ENCODE peak calls at places on chromosomes 16 and 17, in nine cellular contexts. One of them, this sample, is unnamed.

GRCh38 chr17:38453951-38454421 is 25.7 kb downstream of the ARHGAP23 start:
- DNase-seq in GM23338: no peak
- DNase-seq in adrenal gland: peak; percentile 59
- DNase-seq in prostate gland: peak; percentile 33
- DNase-seq in cardiac muscle cell: no peak
- DNase-seq in aorta: peak; percentile 84
- DNase-seq in astrocyte: peak; percentile 37
- DNase-seq in AG09309: no peak
- DNase-seq in cardiac fibroblast: peak; percentile 51
- DNase-seq in this sample: no peak

GRCh38 chr17:73214851-73215250 is 22.0 kb downstream of the COG1 start:
- DNase-seq in GM23338: no peak
- DNase-seq in adrenal gland: no peak
- DNase-seq in prostate gland: no peak
- DNase-seq in cardiac muscle cell: no peak
- DNase-seq in aorta: no peak
- DNase-seq in astrocyte: no peak
- DNase-seq in AG09309: no peak
- DNase-seq in cardiac fibroblast: no peak
- DNase-seq in this sample: no peak

GRCh38 chr16:17173134-17173729 is 297.5 kb downstream of the XYLT1 start:
- DNase-seq in GM23338: no peak
- DNase-seq in adrenal gland: peak; percentile 64
- DNase-seq in prostate gland: no peak
- DNase-seq in cardiac muscle cell: no peak
- DNase-seq in aorta: no peak
- DNase-seq in astrocyte: peak; percentile 79
- DNase-seq in AG09309: peak; percentile 53
- DNase-seq in cardiac fibroblast: peak; percentile 60
- DNase-seq in this sample: peak; percentile 60

GRCh38 chr16:57955572-57955971 is 15.4 kb downstream of the CNGB1 start:
- DNase-seq in GM23338: no peak
- DNase-seq in adrenal gland: peak; percentile 81
- DNase-seq in prostate gland: peak; percentile 45
- DNase-seq in cardiac muscle cell: no peak
- DNase-seq in aorta: no peak
- DNase-seq in astrocyte: no peak
- DNase-seq in AG09309: no peak
- DNase-seq in cardiac fibroblast: no peak
- DNase-seq in this sample: peak; percentile 61

GRCh38 chr17:12730931-12731521 is 58.3 kb upstream of the ARHGAP44 start:
- DNase-seq in GM23338: peak; percentile 68
- DNase-seq in adrenal gland: peak; percentile 39
- DNase-seq in prostate gland: peak; percentile 15
- DNase-seq in cardiac muscle cell: peak; percentile 95
- DNase-seq in aorta: peak; percentile 95
- DNase-seq in astrocyte: peak; percentile 50
- DNase-seq in AG09309: no peak
- DNase-seq in cardiac fibroblast: peak; percentile 71
- DNase-seq in this sample: peak; percentile 79

GRCh38 chr17:18364166-18364565 is 816 bp upstream of the SHMT1 start:
- DNase-seq in GM23338: no peak
- DNase-seq in adrenal gland: no peak
- DNase-seq in prostate gland: no peak
- DNase-seq in cardiac muscle cell: no peak
- DNase-seq in aorta: no peak
- DNase-seq in astrocyte: no peak
- DNase-seq in AG09309: no peak
- DNase-seq in cardiac fibroblast: no peak
- DNase-seq in this sample: no peak

GRCh38 chr16:88479795-88480760 is 27.0 kb downstream of the ZFPM1 start:
- DNase-seq in GM23338: no peak
- DNase-seq in adrenal gland: no peak
- DNase-seq in prostate gland: no peak
- DNase-seq in cardiac muscle cell: no peak
- DNase-seq in aorta: no peak
- DNase-seq in astrocyte: no peak
- DNase-seq in AG09309: no peak
- DNase-seq in cardiac fibroblast: no peak
- DNase-seq in this sample: no peak

GRCh38 chr17:1762906-1763829 is 1.3 kb downstream of the SERPINF1 start:
- DNase-seq in GM23338: peak; percentile 34
- DNase-seq in adrenal gland: no peak
- DNase-seq in prostate gland: peak; percentile 57
- DNase-seq in cardiac muscle cell: no peak
- DNase-seq in aorta: no peak
- DNase-seq in astrocyte: peak; percentile 65
- DNase-seq in AG09309: no peak
- DNase-seq in cardiac fibroblast: peak; percentile 58
- DNase-seq in this sample: no peak

GRCh38 chr16:19114359-19115147 is 789 bp downstream of the ITPRIPL2 start:
- DNase-seq in GM23338: peak; percentile 84
- DNase-seq in adrenal gland: peak; percentile 67
- DNase-seq in prostate gland: peak; percentile 55
- DNase-seq in cardiac muscle cell: no peak
- DNase-seq in aorta: peak; percentile 89
- DNase-seq in astrocyte: peak; percentile 65
- DNase-seq in AG09309: no peak
- DNase-seq in cardiac fibroblast: peak; percentile 77
- DNase-seq in this sample: peak; percentile 59

GRCh38 chr17:77542551-77543490 is 402.1 kb downstream of the SEC14L1 start:
- DNase-seq in GM23338: peak; percentile 97
- DNase-seq in adrenal gland: peak; percentile 67
- DNase-seq in prostate gland: peak; percentile 82
- DNase-seq in cardiac muscle cell: peak; percentile 94
- DNase-seq in aorta: peak; percentile 89
- DNase-seq in astrocyte: peak; percentile 59
- DNase-seq in AG09309: peak; percentile 57
- DNase-seq in cardiac fibroblast: peak; percentile 87
- DNase-seq in this sample: peak; percentile 77

GRCh38 chr17:57806083-57806830 is 43.6 kb downstream of the MRPS23 start:
- DNase-seq in GM23338: no peak
- DNase-seq in adrenal gland: no peak
- DNase-seq in prostate gland: no peak
- DNase-seq in cardiac muscle cell: no peak
- DNase-seq in aorta: no peak
- DNase-seq in astrocyte: no peak
- DNase-seq in AG09309: no peak
- DNase-seq in cardiac fibroblast: no peak
- DNase-seq in this sample: no peak

GRCh38 chr17:80035687-80035936 is at the start of gene TBC1D16:
- DNase-seq in GM23338: no peak
- DNase-seq in adrenal gland: no peak
- DNase-seq in prostate gland: no peak
- DNase-seq in cardiac muscle cell: no peak
- DNase-seq in aorta: no peak
- DNase-seq in astrocyte: no peak
- DNase-seq in AG09309: no peak
- DNase-seq in cardiac fibroblast: no peak
- DNase-seq in this sample: no peak

GRCh38 chr17:80033840-80034239 is 1.8 kb downstream of the TBC1D16 start:
- DNase-seq in GM23338: no peak
- DNase-seq in adrenal gland: no peak
- DNase-seq in prostate gland: no peak
- DNase-seq in cardiac muscle cell: no peak
- DNase-seq in aorta: no peak
- DNase-seq in astrocyte: no peak
- DNase-seq in AG09309: no peak
- DNase-seq in cardiac fibroblast: no peak
- DNase-seq in this sample: no peak

GRCh38 chr17:80035937-80036714 is at the start of gene CCDC40:
- DNase-seq in GM23338: peak; percentile 84
- DNase-seq in adrenal gland: peak; percentile 87
- DNase-seq in prostate gland: peak; percentile 79
- DNase-seq in cardiac muscle cell: peak; percentile 89
- DNase-seq in aorta: peak; percentile 95
- DNase-seq in astrocyte: peak; percentile 47
- DNase-seq in AG09309: no peak
- DNase-seq in cardiac fibroblast: peak; percentile 69
- DNase-seq in this sample: peak; percentile 84

GRCh38 chr17:80034654-80034976 is 1.1 kb downstream of the TBC1D16 start:
- DNase-seq in GM23338: no peak
- DNase-seq in adrenal gland: no peak
- DNase-seq in prostate gland: no peak
- DNase-seq in cardiac muscle cell: no peak
- DNase-seq in aorta: no peak
- DNase-seq in astrocyte: no peak
- DNase-seq in AG09309: no peak
- DNase-seq in cardiac fibroblast: no peak
- DNase-seq in this sample: no peak

GRCh38 chr17:80034977-80035686 is 540 bp downstream of the TBC1D16 start:
- DNase-seq in GM23338: peak; percentile 70
- DNase-seq in adrenal gland: peak; percentile 29
- DNase-seq in prostate gland: no peak
- DNase-seq in cardiac muscle cell: peak; percentile 44
- DNase-seq in aorta: no peak
- DNase-seq in astrocyte: peak; percentile 29
- DNase-seq in AG09309: no peak
- DNase-seq in cardiac fibroblast: peak; percentile 45
- DNase-seq in this sample: no peak
- H3K4me3 ChIP-seq in GM23338: peak overlapping the region; percentile 85
- H3K4me3 ChIP-seq in adrenal gland: peak overlapping the region; percentile 44
- H3K4me3 ChIP-seq in prostate gland: peak overlapping the region; percentile 47
- H3K4me3 ChIP-seq in cardiac muscle cell: peak overlapping the region; percentile 82
- H3K4me3 ChIP-seq in aorta: peak overlapping the region; percentile 86
- H3K4me3 ChIP-seq in astrocyte: peak overlapping the region; percentile 64
- H3K4me3 ChIP-seq in AG09309: peak overlapping the region; percentile 90
- H3K4me3 ChIP-seq in cardiac fibroblast: peak overlapping the region; percentile 82
- H3K4me3 ChIP-seq in this sample: peak overlapping the region; percentile 77

GRCh38 chr17:41580244-41580575 is 6.5 kb downstream of the KRT14 start:
- DNase-seq in GM23338: no peak
- DNase-seq in adrenal gland: no peak
- DNase-seq in prostate gland: no peak
- DNase-seq in cardiac muscle cell: no peak
- DNase-seq in aorta: no peak
- DNase-seq in astrocyte: no peak
- DNase-seq in AG09309: no peak
- DNase-seq in cardiac fibroblast: no peak
- DNase-seq in this sample: no peak

GRCh38 chr17:41581366-41582060 is 5.2 kb downstream of the KRT14 start:
- DNase-seq in GM23338: no peak
- DNase-seq in adrenal gland: no peak
- DNase-seq in prostate gland: no peak
- DNase-seq in cardiac muscle cell: no peak
- DNase-seq in aorta: no peak
- DNase-seq in astrocyte: no peak
- DNase-seq in AG09309: no peak
- DNase-seq in cardiac fibroblast: no peak
- DNase-seq in this sample: no peak

GRCh38 chr17:41585301-41585700 is 1.4 kb downstream of the KRT14 start:
- DNase-seq in GM23338: no peak
- DNase-seq in adrenal gland: no peak
- DNase-seq in prostate gland: no peak
- DNase-seq in cardiac muscle cell: peak; percentile 61
- DNase-seq in aorta: no peak
- DNase-seq in astrocyte: no peak
- DNase-seq in AG09309: no peak
- DNase-seq in cardiac fibroblast: no peak
- DNase-seq in this sample: no peak

GRCh38 chr17:41580651-41581365 is 5.9 kb downstream of the KRT14 start:
- DNase-seq in GM23338: no peak
- DNase-seq in adrenal gland: no peak
- DNase-seq in prostate gland: no peak
- DNase-seq in cardiac muscle cell: no peak
- DNase-seq in aorta: no peak
- DNase-seq in astrocyte: no peak
- DNase-seq in AG09309: no peak
- DNase-seq in cardiac fibroblast: no peak
- DNase-seq in this sample: no peak

DNA sequence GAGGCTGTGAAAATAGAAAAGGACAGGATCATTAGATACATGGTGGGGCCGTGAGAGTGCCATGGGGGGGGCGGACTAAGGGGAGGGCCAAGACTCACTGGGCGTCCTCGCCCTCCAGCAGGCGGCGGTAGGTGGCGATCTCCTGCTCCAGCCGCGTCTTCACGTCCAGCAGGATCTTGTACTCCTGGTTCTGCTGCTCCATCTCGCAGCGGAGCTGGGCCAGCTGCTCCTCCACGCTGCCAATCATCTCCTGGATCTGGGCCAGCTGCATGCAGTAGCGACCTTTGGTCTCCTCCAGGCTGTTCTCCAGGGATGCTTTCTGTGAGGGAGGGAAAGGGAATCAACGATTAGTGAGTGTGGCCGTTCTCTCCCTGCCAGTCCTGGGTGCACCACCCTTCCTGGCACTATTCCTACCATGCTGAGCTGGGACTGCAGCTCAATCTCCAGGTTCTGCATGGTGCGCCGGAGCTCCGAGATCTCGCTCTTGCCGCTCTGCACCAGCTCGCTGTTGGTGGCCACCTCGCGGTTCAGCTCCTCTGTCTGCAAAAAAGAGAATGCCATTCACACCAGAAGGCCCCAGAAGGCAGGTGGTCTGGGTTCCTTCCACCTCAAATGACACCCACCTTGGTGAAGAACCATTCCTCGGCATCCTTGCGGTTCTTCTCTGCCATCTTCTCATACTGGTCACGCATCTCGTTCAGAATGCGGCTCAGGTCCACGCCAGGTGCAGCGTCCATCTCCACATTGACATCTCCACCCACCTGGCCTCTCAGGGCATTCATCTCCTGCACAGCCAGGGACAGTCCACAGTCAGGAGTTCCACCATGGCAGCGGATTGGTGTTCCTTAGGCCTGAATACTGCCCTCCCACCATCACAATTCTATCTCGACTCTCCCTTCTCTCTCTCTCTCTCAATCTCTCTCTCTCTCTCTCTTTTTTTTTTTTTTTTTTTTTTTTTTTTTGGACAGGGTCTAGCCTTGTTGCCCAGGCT is 3.3 kb downstream of the KRT14 start:
- DNase-seq in GM23338: no peak
- DNase-seq in adrenal gland: no peak
- DNase-seq in prostate gland: no peak
- DNase-seq in cardiac muscle cell: no peak
- DNase-seq in aorta: no peak
- DNase-seq in astrocyte: no peak
- DNase-seq in AG09309: no peak
- DNase-seq in cardiac fibroblast: no peak
- DNase-seq in this sample: no peak
- H3K4me3 ChIP-seq in GM23338: no peak overlapping the region
- H3K4me3 ChIP-seq in adrenal gland: no peak overlapping the region
- H3K4me3 ChIP-seq in prostate gland: no peak overlapping the region
- H3K4me3 ChIP-seq in cardiac muscle cell: no peak overlapping the region
- H3K4me3 ChIP-seq in aorta: no peak overlapping the region
- H3K4me3 ChIP-seq in astrocyte: no peak overlapping the region
- H3K4me3 ChIP-seq in AG09309: no peak overlapping the region
- H3K4me3 ChIP-seq in cardiac fibroblast: no peak overlapping the region
- H3K4me3 ChIP-seq in this sample: no peak overlapping the region

GRCh38 chr16:89562939-89563338 is 2.5 kb downstream of the RPL13 start:
- DNase-seq in GM23338: no peak
- DNase-seq in adrenal gland: no peak
- DNase-seq in prostate gland: no peak
- DNase-seq in cardiac muscle cell: no peak
- DNase-seq in aorta: no peak
- DNase-seq in astrocyte: no peak
- DNase-seq in AG09309: no peak
- DNase-seq in cardiac fibroblast: no peak
- DNase-seq in this sample: no peak
- H3K4me3 ChIP-seq in GM23338: peak overlapping the region; percentile 99
- H3K4me3 ChIP-seq in adrenal gland: no peak overlapping the region
- H3K4me3 ChIP-seq in prostate gland: no peak overlapping the region
- H3K4me3 ChIP-seq in cardiac muscle cell: no peak overlapping the region
- H3K4me3 ChIP-seq in aorta: no peak overlapping the region
- H3K4me3 ChIP-seq in astrocyte: peak overlapping the region; percentile 83
- H3K4me3 ChIP-seq in AG09309: no peak overlapping the region
- H3K4me3 ChIP-seq in cardiac fibroblast: no peak overlapping the region
- H3K4me3 ChIP-seq in this sample: no peak overlapping the region

GRCh38 chr17:46770439-46770817 is 48.1 kb downstream of the WNT3 start:
- DNase-seq in GM23338: peak; percentile 21
- DNase-seq in adrenal gland: no peak
- DNase-seq in prostate gland: no peak
- DNase-seq in cardiac muscle cell: no peak
- DNase-seq in aorta: peak; percentile 66
- DNase-seq in astrocyte: no peak
- DNase-seq in AG09309: no peak
- DNase-seq in cardiac fibroblast: no peak
- DNase-seq in this sample: no peak
- H3K4me3 ChIP-seq in GM23338: peak overlapping the region; percentile 61
- H3K4me3 ChIP-seq in adrenal gland: no peak overlapping the region
- H3K4me3 ChIP-seq in prostate gland: no peak overlapping the region
- H3K4me3 ChIP-seq in cardiac muscle cell: peak overlapping the region; percentile 47
- H3K4me3 ChIP-seq in aorta: no peak overlapping the region
- H3K4me3 ChIP-seq in astrocyte: no peak overlapping the region
- H3K4me3 ChIP-seq in AG09309: no peak overlapping the region
- H3K4me3 ChIP-seq in cardiac fibroblast: no peak overlapping the region
- H3K4me3 ChIP-seq in this sample: no peak overlapping the region